ENCODE peak calls at places on chromosomes 6 and 20, in six cellular contexts. O, G, C, B, L and K are unnamed samples.

GRCh38 chr20:63941282-63942060 is 14.7 kb downstream of the UCKL1 start:
- DNase-seq in C (peak), B (peak), G (no peak), L (peak), O (no peak), K (peak)

GRCh38 chr6:56091159-56091869 is 156.1 kb downstream of the COL21A1 start:
- DNase-seq in O (peak), G (peak), L (peak), C (no peak), B (no peak), K (no peak)

GRCh38 chr6:10713962-10714361 is 8.9 kb upstream of the TMEM14C start:
- DNase-seq in L (no peak), B (no peak), C (no peak), O (no peak), G (no peak), K (no peak)

GRCh38 chr6:56040271-56040670 is 164.9 kb upstream of the BMP5 start:
- DNase-seq in O (peak), G (peak), C (no peak), L (no peak), B (no peak), K (no peak)

GRCh38 chr6:64330694-64331309 is 695.2 kb downstream of the PHF3 start:
- DNase-seq in L (peak), O (peak), B (no peak), C (peak), G (peak), K (no peak)

GRCh38 chr6:16367584-16367970 is 129.2 kb downstream of the GMPR start:
- DNase-seq in B (no peak), C (no peak), O (no peak), L (no peak), G (no peak), K (no peak)

GRCh38 chr20:19976595-19977372 is 40.4 kb upstream of the NAA20 start:
- DNase-seq in O (peak), B (no peak), L (peak), G (peak), C (peak), K (no peak)

GRCh38 chr6:92339891-92340290 is 1079.5 kb downstream of the EPHA7 start:
- DNase-seq in B (no peak), C (no peak), G (no peak), L (no peak), O (no peak), K (no peak)

GRCh38 chr6:104813552-104813951 is 46.2 kb downstream of the HACE1 start:
- DNase-seq in C (no peak), B (no peak), L (no peak), O (no peak), G (no peak), K (no peak)

GRCh38 chr6:165891320-165891719 is 228.3 kb upstream of the PDE10A start:
- DNase-seq in C (no peak), O (no peak), L (no peak), G (no peak), B (no peak), K (no peak)